ENCODE peak calls at places on chromosomes 12 and 14, in ten cellular contexts. E is AG09309, D is lower leg skin, Y is GM10248, S is uterus, Q is esophagus squamous epithelium, X is HFFc6, A is astrocyte of the cerebellum, V is HCT116, L is suprapubic skin. G is an unnamed sample.

GRCh38 chr12:124581299-124581698 is 13.9 kb upstream of the NCOR2 start:
- DNase-seq in E (no peak), D (no peak), Y (no peak), S (no peak), Q (no peak), X (no peak), A (no peak), V (no peak), L (no peak), G (no peak)

GRCh38 chr14:64841121-64841611 is 38.5 kb downstream of the SPTB start:
- DNase-seq in E (no peak), D (peak), Y (no peak), S (no peak), Q (no peak), X (peak), A (peak), V (peak), L (no peak), G (peak)

GRCh38 chr14:69682607-69683263 is 71.3 kb downstream of the SUSD6 start:
- DNase-seq in E (no peak), D (peak), Y (no peak), S (no peak), Q (no peak), X (no peak), A (no peak), V (no peak), L (no peak), G (no peak)

GRCh38 chr12:124491856-124492420 is 75.5 kb downstream of the NCOR2 start:
- DNase-seq in E (no peak), D (no peak), Y (no peak), S (no peak), Q (no peak), X (no peak), A (no peak), V (no peak), L (no peak), G (no peak)

GRCh38 chr12:111984820-111985219 is 28.1 kb downstream of the TMEM116 start:
- DNase-seq in E (no peak), D (no peak), Y (no peak), S (no peak), Q (no peak), X (no peak), A (no peak), V (no peak), L (no peak), G (no peak)

GRCh38 chr14:24394275-24394674 is 4.5 kb upstream of the NYNRIN start:
- DNase-seq in E (no peak), D (no peak), Y (no peak), S (no peak), Q (no peak), X (no peak), A (no peak), V (peak), L (no peak), G (no peak)

GRCh38 chr12:7859552-7859951 is 13.2 kb downstream of the SLC2A14 start:
- DNase-seq in E (peak), D (no peak), Y (no peak), S (no peak), Q (no peak), X (peak), A (no peak), V (no peak), L (no peak), G (no peak)

GRCh38 chr12:67441736-67442346 is 172.7 kb downstream of the CAND1 start:
- DNase-seq in E (peak), D (peak), Y (peak), S (peak), Q (peak), X (peak), A (peak), V (peak), L (peak), G (no peak)

GRCh38 chr12:16492240-16492639 is 113.7 kb downstream of the LMO3 start:
- DNase-seq in E (no peak), D (no peak), Y (no peak), S (no peak), Q (no peak), X (no peak), A (no peak), V (no peak), L (no peak), G (no peak)

GRCh38 chr12:29547151-29547561 is 49.7 kb upstream of the OVCH1 start:
- DNase-seq in E (peak), D (no peak), Y (no peak), S (no peak), Q (no peak), X (no peak), A (peak), V (no peak), L (no peak), G (no peak)

GRCh38 chr14:65421201-65421981 is 8.9 kb downstream of the FUT8 start:
- DNase-seq in E (peak), D (no peak), Y (no peak), S (no peak), Q (no peak), X (peak), A (no peak), V (no peak), L (no peak), G (peak)

GRCh38 chr12:109840349-109841073 is 7.3 kb upstream of the TRPV4 start:
- DNase-seq in E (no peak), D (no peak), Y (no peak), S (no peak), Q (no peak), X (no peak), A (no peak), V (peak), L (no peak), G (no peak)

GRCh38 chr12:69415471-69416275 is 54.5 kb upstream of the FRS2 start:
- DNase-seq in E (peak), D (peak), Y (peak), S (peak), Q (no peak), X (peak), A (peak), V (peak), L (no peak), G (no peak)

GRCh38 chr14:75283162-75283883 is 4.7 kb downstream of the FOS start:
- DNase-seq in E (no peak), D (peak), Y (no peak), S (no peak), Q (no peak), X (peak), A (no peak), V (no peak), L (no peak), G (no peak)

GRCh38 chr12:5148880-5149279 is 105.2 kb downstream of the KCNA5 start:
- DNase-seq in E (no peak), D (no peak), Y (no peak), S (no peak), Q (no peak), X (no peak), A (no peak), V (no peak), L (no peak), G (no peak)

GRCh38 chr14:87043667-87044200 is 949.2 kb downstream of the GALC start:
- DNase-seq in E (no peak), D (no peak), Y (no peak), S (no peak), Q (no peak), X (no peak), A (no peak), V (no peak), L (no peak), G (no peak)

GRCh38 chr12:6952860-6953416 is 1.8 kb downstream of the PTPN6 start:
- DNase-seq in E (no peak), D (no peak), Y (no peak), S (no peak), Q (no peak), X (no peak), A (no peak), V (no peak), L (no peak), G (no peak)

GRCh38 chr14:104332634-104333270 is 194.4 kb downstream of the KIF26A start:
- DNase-seq in E (no peak), D (peak), Y (no peak), S (no peak), Q (no peak), X (no peak), A (no peak), V (no peak), L (peak), G (no peak)

GRCh38 chr14:76391981-76392690 is 16.2 kb downstream of the ESRRB start:
- DNase-seq in E (no peak), D (no peak), Y (no peak), S (no peak), Q (no peak), X (no peak), A (no peak), V (no peak), L (no peak), G (no peak)

GRCh38 chr14:54890794-54891193 is 11.8 kb downstream of the GCH1 start:
- DNase-seq in E (no peak), D (no peak), Y (peak), S (no peak), Q (no peak), X (no peak), A (no peak), V (no peak), L (no peak), G (no peak)

GRCh38 chr14:66045572-66046021 is 440.6 kb upstream of the CCDC196 start:
- DNase-seq in E (peak), D (no peak), Y (no peak), S (no peak), Q (no peak), X (no peak), A (no peak), V (no peak), L (no peak), G (no peak)

GRCh38 chr14:35438910-35439713 is 34.6 kb upstream of the NFKBIA start:
- DNase-seq in E (no peak), D (no peak), Y (peak), S (no peak), Q (no peak), X (no peak), A (no peak), V (peak), L (no peak), G (no peak)

GRCh38 chr14:61861320-61861865 is 99.2 kb downstream of the SNAPC1 start:
- DNase-seq in E (no peak), D (no peak), Y (no peak), S (no peak), Q (no peak), X (no peak), A (no peak), V (no peak), L (no peak), G (no peak)

GRCh38 chr12:14258468-14258947 is 107.0 kb upstream of the ATF7IP start:
- DNase-seq in E (no peak), D (no peak), Y (no peak), S (peak), Q (no peak), X (no peak), A (no peak), V (no peak), L (no peak), G (no peak)

GRCh38 chr12:122363782-122364181 is 58.7 kb downstream of the CLIP1 start:
- DNase-seq in E (no peak), D (peak), Y (no peak), S (no peak), Q (no peak), X (no peak), A (no peak), V (no peak), L (peak), G (no peak)

GRCh38 chr12:94648578-94648977 is 1.8 kb downstream of the TMCC3 start:
- DNase-seq in E (no peak), D (no peak), Y (no peak), S (no peak), Q (no peak), X (no peak), A (no peak), V (no peak), L (no peak), G (no peak)

GRCh38 chr12:125773033-125773432 is 707.8 kb downstream of the AACS start:
- DNase-seq in E (no peak), D (no peak), Y (peak), S (no peak), Q (no peak), X (no peak), A (no peak), V (peak), L (no peak), G (no peak)

GRCh38 chr12:94942663-94943062 is 60.8 kb downstream of the NDUFA12 start:
- DNase-seq in E (no peak), D (no peak), Y (no peak), S (no peak), Q (no peak), X (no peak), A (no peak), V (no peak), L (no peak), G (no peak)

GRCh38 chr12:83573676-83574075 is 887.0 kb downstream of the TMTC2 start:
- DNase-seq in E (peak), D (peak), Y (no peak), S (no peak), Q (no peak), X (no peak), A (peak), V (peak), L (no peak), G (peak)

GRCh38 chr12:43336962-43337555 is 214.9 kb downstream of the ADAMTS20 start:
- DNase-seq in E (no peak), D (no peak), Y (peak), S (no peak), Q (no peak), X (peak), A (peak), V (peak), L (no peak), G (peak)

GRCh38 chr12:130661501-130662255 is 54.4 kb downstream of the RIMBP2 start:
- DNase-seq in E (no peak), D (no peak), Y (no peak), S (no peak), Q (no peak), X (no peak), A (no peak), V (peak), L (no peak), G (no peak)
- TF ChIP-seq CTCF in E (no peak), D (no peak), Y (no peak), S (no peak), Q (no peak), X (no peak), A (no peak), V (no peak), L (no peak), G (no peak)

GRCh38 chr12:867905-868304 is 81.6 kb downstream of the RAD52 start:
- DNase-seq in E (no peak), D (no peak), Y (no peak), S (no peak), Q (no peak), X (no peak), A (no peak), V (no peak), L (no peak), G (no peak)

GRCh38 chr12:870378-870777 is 79.1 kb downstream of the RAD52 start:
- DNase-seq in E (no peak), D (no peak), Y (no peak), S (no peak), Q (no peak), X (no peak), A (no peak), V (no peak), L (no peak), G (no peak)

GRCh38 chr12:865614-866013 is 83.9 kb downstream of the RAD52 start:
- DNase-seq in E (no peak), D (no peak), Y (no peak), S (no peak), Q (no peak), X (no peak), A (no peak), V (no peak), L (no peak), G (no peak)

GRCh38 chr12:873954-874353 is 75.5 kb downstream of the RAD52 start:
- DNase-seq in E (no peak), D (no peak), Y (no peak), S (no peak), Q (no peak), X (no peak), A (no peak), V (no peak), L (no peak), G (no peak)

GRCh38 chr12:868722-869121 is 80.8 kb downstream of the RAD52 start:
- DNase-seq in E (no peak), D (no peak), Y (no peak), S (no peak), Q (no peak), X (no peak), A (no peak), V (no peak), L (no peak), G (no peak)
- TF ChIP-seq CTCF in E (no peak), D (no peak), Y (no peak), S (no peak), Q (no peak), X (no peak), A (peak), V (peak), L (no peak), G (no peak)

GRCh38 chr12:31662176-31662849 is 2.8 kb downstream of the ETFBKMT start:
- DNase-seq in E (no peak), D (no peak), Y (no peak), S (no peak), Q (no peak), X (no peak), A (no peak), V (no peak), L (no peak), G (no peak)

GRCh38 chr12:31658743-31659086 is 773 bp upstream of the ETFBKMT start:
- DNase-seq in E (no peak), D (no peak), Y (no peak), S (no peak), Q (no peak), X (no peak), A (no peak), V (no peak), L (no peak), G (no peak)

GRCh38 chr12:31655792-31656191 is 3.7 kb upstream of the ETFBKMT start:
- DNase-seq in E (no peak), D (no peak), Y (no peak), S (no peak), Q (no peak), X (no peak), A (no peak), V (no peak), L (no peak), G (no peak)

GRCh38 chr12:31655208-31655607 is 4.3 kb upstream of the ETFBKMT start:
- DNase-seq in E (no peak), D (no peak), Y (no peak), S (no peak), Q (no peak), X (no peak), A (no peak), V (no peak), L (no peak), G (no peak)

DNA sequence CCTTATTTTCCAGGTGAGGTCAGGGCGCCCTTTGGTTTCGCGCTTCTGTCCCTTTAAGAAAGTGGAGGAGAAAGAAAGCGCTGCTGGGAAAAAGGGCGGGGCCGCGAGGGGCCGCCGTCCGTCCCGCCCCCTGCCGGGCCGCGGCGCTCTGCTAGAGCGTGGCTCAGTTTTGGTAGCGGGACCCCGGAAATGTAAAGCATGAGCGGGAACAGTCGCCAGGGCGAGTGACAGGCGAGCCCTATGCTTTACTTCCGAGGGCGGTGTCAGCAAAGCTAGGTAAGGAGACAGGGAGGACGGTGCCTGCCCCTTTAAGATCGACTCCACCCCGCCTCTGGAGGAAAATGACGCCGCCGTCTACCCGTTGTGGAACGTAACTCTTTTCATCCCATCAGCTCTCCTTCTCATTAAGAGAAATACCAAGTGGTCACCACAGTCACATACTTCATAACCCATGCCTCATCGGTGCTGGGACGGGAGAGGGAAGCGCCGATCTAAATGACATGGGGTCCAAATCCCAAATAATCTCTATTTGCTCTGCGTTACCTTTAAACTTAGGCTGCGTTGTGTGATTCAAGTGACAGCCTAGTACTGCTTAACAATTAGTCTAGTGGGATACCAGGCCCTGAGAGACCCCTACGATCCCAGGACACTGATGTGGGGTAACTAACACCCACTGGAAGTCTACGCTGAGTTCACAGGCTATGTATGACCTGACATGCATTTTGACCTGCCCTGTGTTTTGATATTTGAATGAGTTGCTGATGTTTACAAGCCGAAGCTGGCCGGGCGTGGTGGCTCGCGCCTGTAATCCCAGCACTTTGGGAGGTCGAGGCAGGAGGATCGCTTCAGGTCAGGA is at the start of gene ETFBKMT:
- DNase-seq in E (peak), D (peak), Y (peak), S (peak), Q (peak), X (peak), A (peak), V (peak), L (peak), G (peak)
- TF ChIP-seq CTCF in E (no peak), D (no peak), Y (no peak), S (peak), Q (peak), X (peak), A (peak), V (peak), L (peak), G (peak)

DNA sequence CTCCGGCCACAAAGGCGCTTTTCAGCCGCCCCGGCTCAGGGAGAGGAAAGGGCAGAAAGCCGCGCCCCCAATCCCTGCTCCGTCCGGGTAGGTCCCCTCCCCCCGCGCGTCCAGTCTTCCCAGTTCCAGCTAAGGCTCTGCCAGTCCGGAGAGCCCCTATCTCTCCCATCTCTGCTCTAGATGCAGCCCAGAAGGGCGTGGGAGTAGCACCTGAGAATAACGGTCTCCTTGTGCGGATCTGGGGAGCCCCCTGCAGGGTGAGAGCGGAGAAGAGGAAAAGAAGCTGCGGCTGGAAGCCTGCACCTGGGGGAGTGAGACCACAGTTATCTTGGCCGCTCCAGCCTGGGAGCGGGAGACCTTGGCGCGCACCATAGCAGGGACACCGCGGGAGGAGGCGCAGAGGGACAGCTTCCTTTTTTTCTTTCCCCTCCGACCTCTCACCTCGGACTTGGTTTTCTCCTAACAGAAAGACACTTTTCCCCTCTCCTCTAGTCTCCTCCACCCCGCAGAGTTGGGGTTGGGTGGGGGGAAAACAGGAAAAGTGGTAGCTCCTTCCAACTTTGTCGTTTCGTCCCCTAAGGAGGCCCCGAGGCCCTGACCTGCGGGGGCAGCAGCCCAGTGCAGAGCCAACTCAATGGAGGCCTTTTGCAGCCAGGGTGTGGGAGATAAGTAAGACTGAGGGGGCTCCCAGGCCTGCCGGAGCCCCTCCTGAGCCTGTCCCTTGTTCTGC is 2.4 kb downstream of the DHH start:
- DNase-seq in E (no peak), D (no peak), Y (peak), S (peak), Q (no peak), X (no peak), A (no peak), V (no peak), L (no peak), G (no peak)
- TF ChIP-seq CTCF in E (peak), D (no peak), Y (peak), S (peak), Q (no peak), X (peak), A (peak), V (peak), L (no peak), G (peak)

DNA sequence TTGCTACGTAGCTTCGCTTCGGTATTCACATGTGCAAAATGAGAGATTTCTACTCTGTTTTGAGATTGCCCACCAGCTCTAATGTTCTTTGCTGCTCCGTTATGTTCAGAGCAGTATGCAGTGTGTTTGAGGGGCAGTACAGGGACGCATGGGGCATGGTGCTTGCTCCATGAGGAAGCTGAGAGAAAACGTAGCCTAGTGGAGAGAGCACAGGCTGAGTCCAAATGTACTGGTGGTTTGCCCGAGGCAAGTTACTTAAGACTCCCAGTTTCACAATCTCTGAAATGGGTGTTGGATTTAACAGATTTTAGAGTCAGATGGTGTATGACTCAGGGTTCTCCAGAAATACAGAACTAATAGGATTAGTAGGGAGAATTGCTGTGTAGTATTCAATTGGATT is 310.5 kb downstream of the ETNK1 start:
- DNase-seq in E (no peak), D (no peak), Y (no peak), S (no peak), Q (no peak), X (no peak), A (no peak), V (no peak), L (no peak), G (no peak)
- TF ChIP-seq CTCF in E (no peak), D (no peak), Y (no peak), S (no peak), Q (no peak), X (no peak), A (no peak), V (no peak), L (no peak), G (no peak)